ENCODE peak calls at places on chromosomes 1 and 21, in six cellular contexts. One of them, this sample, is unnamed.

GRCh38 chr1:20216574-20216973 is 30.3 kb upstream of the PLA2G2C start:
- DNase-seq in upper lobe of left lung: no peak
- DNase-seq in breast epithelium: no peak
- DNase-seq in A549: peak
- DNase-seq in tibial nerve: no peak
- DNase-seq in stomach: no peak
- DNase-seq in this sample: no peak

GRCh38 chr21:32020551-32020950 is 147.7 kb downstream of the HUNK start:
- DNase-seq in tibial nerve: no peak
- DNase-seq in A549: no peak
- DNase-seq in breast epithelium: no peak
- DNase-seq in stomach: no peak
- DNase-seq in upper lobe of left lung: no peak
- DNase-seq in this sample: no peak

GRCh38 chr1:222828939-222829338 is 14.1 kb downstream of the DISP1 start:
- DNase-seq in A549: no peak
- DNase-seq in breast epithelium: no peak
- DNase-seq in tibial nerve: no peak
- DNase-seq in upper lobe of left lung: no peak
- DNase-seq in stomach: no peak
- DNase-seq in this sample: no peak

GRCh38 chr1:54965624-54966340 is 14.6 kb upstream of the TMEM61 start:
- DNase-seq in upper lobe of left lung: peak
- DNase-seq in stomach: peak
- DNase-seq in A549: no peak
- DNase-seq in tibial nerve: peak
- DNase-seq in breast epithelium: no peak
- DNase-seq in this sample: no peak

GRCh38 chr1:52574594-52574993 is 21.7 kb upstream of the TUT4 start:
- DNase-seq in tibial nerve: no peak
- DNase-seq in stomach: no peak
- DNase-seq in upper lobe of left lung: no peak
- DNase-seq in breast epithelium: no peak
- DNase-seq in A549: peak
- DNase-seq in this sample: no peak

GRCh38 chr1:78045850-78046778 is at the start of gene GIPC2:
- DNase-seq in stomach: peak
- DNase-seq in breast epithelium: no peak
- DNase-seq in upper lobe of left lung: no peak
- DNase-seq in A549: no peak
- DNase-seq in tibial nerve: no peak
- DNase-seq in this sample: no peak

GRCh38 chr1:118902299-118903270 is 85.6 kb downstream of the TBX15 start:
- DNase-seq in tibial nerve: no peak
- DNase-seq in stomach: no peak
- DNase-seq in breast epithelium: no peak
- DNase-seq in upper lobe of left lung: no peak
- DNase-seq in A549: no peak
- DNase-seq in this sample: no peak

GRCh38 chr1:170619167-170620030 is 44.5 kb upstream of the PRRX1 start:
- DNase-seq in upper lobe of left lung: no peak
- DNase-seq in tibial nerve: no peak
- DNase-seq in breast epithelium: no peak
- DNase-seq in stomach: no peak
- DNase-seq in A549: no peak
- DNase-seq in this sample: no peak

GRCh38 chr1:205983925-205984725 is 19.1 kb downstream of the RAB7B start:
- DNase-seq in breast epithelium: peak
- DNase-seq in upper lobe of left lung: peak
- DNase-seq in A549: peak
- DNase-seq in stomach: peak
- DNase-seq in tibial nerve: peak
- DNase-seq in this sample: no peak

GRCh38 chr1:55611123-55611522 is 396.0 kb upstream of the USP24 start:
- DNase-seq in tibial nerve: no peak
- DNase-seq in breast epithelium: no peak
- DNase-seq in stomach: no peak
- DNase-seq in A549: no peak
- DNase-seq in upper lobe of left lung: no peak
- DNase-seq in this sample: no peak

GRCh38 chr1:39671793-39672550 is at the start of gene NT5C1A:
- DNase-seq in tibial nerve: no peak
- DNase-seq in breast epithelium: no peak
- DNase-seq in upper lobe of left lung: no peak
- DNase-seq in A549: no peak
- DNase-seq in stomach: peak
- DNase-seq in this sample: no peak

GRCh38 chr1:114454539-114454938 is 56.5 kb downstream of the TRIM33 start:
- DNase-seq in A549: no peak
- DNase-seq in stomach: no peak
- DNase-seq in tibial nerve: no peak
- DNase-seq in breast epithelium: no peak
- DNase-seq in upper lobe of left lung: no peak
- DNase-seq in this sample: no peak
- H3K27ac ChIP-seq in A549: no peak
- H3K27ac ChIP-seq in stomach: no peak
- H3K27ac ChIP-seq in tibial nerve: no peak
- H3K27ac ChIP-seq in breast epithelium: no peak
- H3K27ac ChIP-seq in upper lobe of left lung: no peak
- H3K27ac ChIP-seq in this sample: no peak

GRCh38 chr1:1157426-1157913 is 16.2 kb upstream of the TTLL10 start:
- DNase-seq in stomach: peak
- DNase-seq in tibial nerve: peak
- DNase-seq in breast epithelium: peak
- DNase-seq in A549: peak
- DNase-seq in upper lobe of left lung: peak
- DNase-seq in this sample: peak
- TF ChIP-seq POLR2A in stomach: no peak
- TF ChIP-seq POLR2A in tibial nerve: no peak
- TF ChIP-seq POLR2A in breast epithelium: peak
- TF ChIP-seq POLR2A in A549: peak
- TF ChIP-seq POLR2A in upper lobe of left lung: peak
- TF ChIP-seq POLR2A in this sample: no peak

GRCh38 chr1:112803906-112804762 is 89.0 kb upstream of the PPM1J start:
- DNase-seq in tibial nerve: peak
- DNase-seq in upper lobe of left lung: peak
- DNase-seq in breast epithelium: peak
- DNase-seq in stomach: peak
- DNase-seq in A549: peak
- DNase-seq in this sample: no peak
- TF ChIP-seq CTCF in tibial nerve: peak
- TF ChIP-seq CTCF in upper lobe of left lung: peak
- TF ChIP-seq CTCF in breast epithelium: peak
- TF ChIP-seq CTCF in stomach: no peak
- TF ChIP-seq CTCF in A549: peak
- TF ChIP-seq CTCF in this sample: peak

DNA sequence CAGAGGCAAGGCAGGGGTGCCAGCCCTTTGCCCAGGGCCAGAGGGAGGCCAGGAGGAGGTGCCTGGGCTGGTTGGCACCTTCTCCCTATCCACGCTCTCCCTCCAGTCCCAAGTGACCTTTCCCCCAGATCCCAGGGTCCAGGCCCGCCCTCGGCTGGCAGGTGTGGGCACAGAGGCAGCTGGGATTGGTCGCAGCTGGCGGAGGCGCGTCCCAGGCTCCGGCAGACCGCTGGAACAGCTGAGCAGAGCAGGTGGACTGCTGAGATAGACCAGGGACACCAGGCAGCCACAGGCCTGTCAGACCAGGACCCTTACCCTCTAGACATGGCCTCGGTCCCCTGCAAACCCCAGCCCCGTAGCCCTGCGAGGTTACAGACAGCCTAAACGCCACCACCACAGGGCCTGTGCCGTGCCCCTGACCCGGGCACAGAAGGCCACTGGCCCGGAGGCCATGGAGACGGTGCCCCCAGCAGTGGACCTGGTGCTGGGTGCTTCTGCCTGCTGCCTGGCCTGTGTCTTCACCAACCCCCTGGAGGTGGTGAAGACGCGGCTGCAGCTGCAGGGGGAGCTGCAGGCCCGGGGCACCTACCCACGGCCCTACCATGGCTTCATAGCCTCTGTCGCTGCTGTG is at the start of gene SLC25A34:
- DNase-seq in breast epithelium: no peak
- DNase-seq in tibial nerve: no peak
- DNase-seq in stomach: peak
- DNase-seq in A549: no peak
- DNase-seq in upper lobe of left lung: peak
- DNase-seq in this sample: no peak
- H3K27ac ChIP-seq in breast epithelium: peak
- H3K27ac ChIP-seq in tibial nerve: peak
- H3K27ac ChIP-seq in stomach: peak
- H3K27ac ChIP-seq in A549: no peak
- H3K27ac ChIP-seq in upper lobe of left lung: peak
- H3K27ac ChIP-seq in this sample: peak